ENCODE peak calls at places on chromosomes 13 and 19, in ten cellular contexts. K is activated CD4-positive, alpha-beta T cell treated with anti-CD3 and anti-CD28 coated beads, Interleukin-2, amount 50 U/mL, for 24 hours; I is naive thymus-derived CD8-positive, alpha-beta T cell; C is iPS-NIHi11; B is PC-3; E is germinal center; L is GM04504; R is stimulated activated CD8-positive, alpha-beta memory T cell treated with anti-CD3 and anti-CD28 coated beads, Interleukin-15, amount 100 ng/mL, for 1 hour; T is activated CD4-positive, CD25-positive, alpha-beta regulatory T cell; X is HT1080. H is an unnamed sample.

GRCh38 chr13:102654786-102655185 is 40.1 kb downstream of the METTL21C start:
- DNase-seq in B (no peak), R (no peak), L (no peak), X (no peak), I (no peak), E (no peak), K (no peak), T (no peak), C (no peak), H (no peak)

GRCh38 chr13:91347212-91347995 is at the start of gene MIR17HG:
- DNase-seq in X (peak; percentile 93), C (peak; percentile 91), R (peak; percentile 70), L (peak; percentile 32), E (peak; percentile 88), I (peak; percentile 93), T (peak; percentile 70), B (peak; percentile 83), K (peak; percentile 87), H (peak; percentile 88)

GRCh38 chr19:28873301-28873700 is 339.6 kb downstream of the UQCRFS1 start:
- DNase-seq in E (no peak), K (no peak), I (no peak), R (no peak), T (no peak), L (no peak), X (no peak), B (no peak), C (no peak), H (no peak)

GRCh38 chr19:34589730-34590129 is 87.2 kb downstream of the SCGB2B2 start:
- DNase-seq in K (no peak), X (no peak), E (no peak), B (no peak), C (no peak), I (no peak), R (no peak), L (no peak), T (no peak), H (no peak)

GRCh38 chr13:95779522-95779921 is 102.6 kb downstream of the DNAJC3 start:
- DNase-seq in B (no peak), L (no peak), E (no peak), R (no peak), I (no peak), C (no peak), T (no peak), X (no peak), K (no peak), H (no peak)

GRCh38 chr13:111508902-111509509 is 188.6 kb downstream of the TEX29 start:
- DNase-seq in T (no peak), I (no peak), B (no peak), E (no peak), L (no peak), X (no peak), R (no peak), C (no peak), K (no peak), H (no peak)

GRCh38 chr13:40790232-40790631 is 821 bp downstream of the SLC25A15 start:
- DNase-seq in T (no peak), K (no peak), R (no peak), E (no peak), X (no peak), I (no peak), C (no peak), L (no peak), B (no peak), H (no peak)

GRCh38 chr19:18972301-18972831 is 31.3 kb upstream of the HOMER3 start:
- DNase-seq in E (no peak), C (no peak), T (no peak), R (no peak), X (peak; percentile 57), K (no peak), L (peak; percentile 6), B (no peak), I (no peak), H (no peak)

GRCh38 chr19:47779524-47780214 is 1.2 kb downstream of the SELENOW start:
- DNase-seq in K (no peak), E (no peak), T (no peak), C (no peak), R (no peak), B (no peak), L (no peak), I (no peak), X (no peak), H (no peak)

GRCh38 chr13:95716231-95716630 is 39.3 kb downstream of the DNAJC3 start:
- DNase-seq in C (no peak), X (no peak), R (no peak), I (no peak), L (no peak), K (no peak), B (no peak), E (no peak), T (no peak), H (no peak)

GRCh38 chr19:45474191-45474940 is 6.6 kb downstream of the FOSB start:
- DNase-seq in I (no peak), R (no peak), L (no peak), K (no peak), T (no peak), B (no peak), X (no peak), E (no peak), C (no peak), H (no peak)

GRCh38 chr19:13002970-13003540 is 7.8 kb downstream of the NFIX start:
- DNase-seq in B (no peak), X (no peak), E (no peak), L (no peak), T (no peak), C (no peak), K (no peak), R (no peak), I (no peak), H (no peak)

GRCh38 chr13:36945078-36945477 is 25.0 kb upstream of the SMAD9 start:
- DNase-seq in X (no peak), E (no peak), L (no peak), K (no peak), T (no peak), I (no peak), C (no peak), B (no peak), R (no peak), H (no peak)

GRCh38 chr19:34253711-34254551 is 423 bp upstream of the GARRE1 start:
- DNase-seq in T (peak; percentile 66), B (peak; percentile 69), L (peak; percentile 18), E (peak; percentile 85), I (no peak), K (no peak), X (peak; percentile 35), C (no peak), R (peak; percentile 74), H (peak; percentile 72)

GRCh38 chr19:4678881-4679379 is 8.8 kb upstream of the MYDGF start:
- DNase-seq in I (no peak), K (no peak), C (peak; percentile 93), L (no peak), T (no peak), E (no peak), R (no peak), X (no peak), B (peak; percentile 31), H (no peak)

GRCh38 chr19:944663-945241 is 18.9 kb downstream of the ARID3A start:
- DNase-seq in T (no peak), C (no peak), R (no peak), L (no peak), X (no peak), K (no peak), E (no peak), B (no peak), I (no peak), H (no peak)

GRCh38 chr19:55383279-55383788 is 758 bp downstream of the TMEM238 start:
- DNase-seq in L (no peak), I (peak; percentile 61), R (no peak), B (no peak), X (no peak), C (no peak), T (no peak), K (no peak), E (no peak), H (no peak)

GRCh38 chr19:5799247-5800241 is 5.3 kb upstream of the NRTN start:
- DNase-seq in X (no peak), L (no peak), C (no peak), B (no peak), I (no peak), E (no peak), R (no peak), T (no peak), K (no peak), H (no peak)

GRCh38 chr13:112772539-112772909 is 82.7 kb downstream of the ATP11A start:
- DNase-seq in X (no peak), E (no peak), C (no peak), T (no peak), R (no peak), L (no peak), I (no peak), K (no peak), B (no peak), H (no peak)

GRCh38 chr19:514166-514663 is 6.9 kb downstream of the TPGS1 start:
- DNase-seq in K (no peak), E (no peak), B (no peak), X (no peak), C (no peak), I (no peak), L (no peak), R (no peak), T (no peak), H (no peak)

GRCh38 chr19:42313096-42313839 is at the start of gene TMEM145:
- DNase-seq in L (no peak), K (no peak), R (no peak), B (no peak), E (peak; percentile 73), X (peak; percentile 42), T (no peak), C (peak; percentile 94), I (peak; percentile 65), H (no peak)

GRCh38 chr19:8608858-8609209 is 1.7 kb downstream of the ADAMTS10 start:
- DNase-seq in T (no peak), C (no peak), K (no peak), B (no peak), L (no peak), E (no peak), X (no peak), R (no peak), I (no peak), H (no peak)

GRCh38 chr19:4889034-4889825 is 13.5 kb downstream of the ARRDC5 start:
- DNase-seq in I (no peak), C (peak; percentile 3), T (no peak), B (peak; percentile 99), K (no peak), R (no peak), L (no peak), X (peak; percentile 85), E (no peak), H (no peak)

GRCh38 chr19:1857648-1858326 is 5.6 kb downstream of the KLF16 start:
- DNase-seq in B (no peak), R (no peak), C (no peak), E (no peak), K (no peak), L (no peak), T (no peak), X (no peak), I (no peak), H (no peak)

GRCh38 chr19:11324079-11324661 is 15.3 kb downstream of the RAB3D start:
- DNase-seq in T (no peak), E (no peak), K (no peak), X (peak; percentile 76), B (peak; percentile 57), L (peak; percentile 95), I (no peak), R (no peak), C (peak; percentile 64), H (peak; percentile 94)

GRCh38 chr19:49775742-49776370 is 9.1 kb downstream of the AP2A1 start:
- DNase-seq in B (no peak), E (no peak), X (no peak), C (no peak), I (no peak), L (no peak), R (no peak), K (no peak), T (no peak), H (no peak)

GRCh38 chr19:7559102-7559501 is 23.6 kb downstream of the PNPLA6 start:
- DNase-seq in L (no peak), C (no peak), X (no peak), E (no peak), K (no peak), B (no peak), T (no peak), R (no peak), I (no peak), H (no peak)

GRCh38 chr13:84430441-84430840 is 548.2 kb upstream of the SLITRK1 start:
- DNase-seq in B (no peak), K (no peak), C (no peak), R (no peak), L (no peak), I (no peak), E (no peak), X (no peak), T (no peak), H (no peak)